ENCODE peak calls at places on chromosomes 16 and 17, in seven cellular contexts. C is GM06990, W is breast epithelium, P is mammary epithelial cell, A is cardiac muscle cell, Y is IMR-90, U is neural crest cell. J is an unnamed sample.
A peak's percentile ranks its signal among the peaks of the same experiment; 100 is the strongest.

GRCh38 chr17:10563991-10564660 is 14.7 kb upstream of the MYH2 start:
- DNase-seq in C (no peak), W (no peak), P (no peak), A (no peak), Y (no peak), U (no peak), J (no peak)

GRCh38 chr17:41494524-41494923 is 4.8 kb upstream of the KRT36 start:
- DNase-seq in C (no peak), W (no peak), P (peak; percentile 51), A (no peak), Y (peak; percentile 39), U (no peak), J (no peak)

GRCh38 chr17:15659663-15660062 is 24.4 kb downstream of the TRIM16 start:
- DNase-seq in C (no peak), W (peak; percentile 56), P (peak; percentile 87), A (peak; percentile 40), Y (no peak), U (no peak), J (no peak)

GRCh38 chr16:68287276-68288251 is 23.2 kb downstream of the SLC7A6OS start:
- DNase-seq in C (no peak), W (peak; percentile 40), P (peak; percentile 80), A (peak; percentile 89), Y (peak; percentile 86), U (no peak), J (no peak)

GRCh38 chr16:337437-337836 is 15.1 kb downstream of the AXIN1 start:
- DNase-seq in C (no peak), W (no peak), P (no peak), A (no peak), Y (no peak), U (no peak), J (no peak)

GRCh38 chr17:66960623-66961022 is 3.9 kb upstream of the CACNG4 start:
- DNase-seq in C (no peak), W (no peak), P (no peak), A (no peak), Y (no peak), U (no peak), J (no peak)

GRCh38 chr17:28953444-28954118 is 2.3 kb upstream of the PHF12 start:
- DNase-seq in C (peak; percentile 29), W (no peak), P (peak; percentile 19), A (peak; percentile 61), Y (peak; percentile 45), U (peak; percentile 74), J (no peak)

GRCh38 chr17:8832711-8833352 is 33.7 kb upstream of the MFSD6L start:
- DNase-seq in C (peak; percentile 37), W (no peak), P (no peak), A (no peak), Y (no peak), U (peak; percentile 52), J (peak; percentile 84)

GRCh38 chr16:31367875-31368274 is 12.9 kb downstream of the ITGAX start:
- DNase-seq in C (no peak), W (no peak), P (no peak), A (no peak), Y (no peak), U (no peak), J (no peak)

DNA sequence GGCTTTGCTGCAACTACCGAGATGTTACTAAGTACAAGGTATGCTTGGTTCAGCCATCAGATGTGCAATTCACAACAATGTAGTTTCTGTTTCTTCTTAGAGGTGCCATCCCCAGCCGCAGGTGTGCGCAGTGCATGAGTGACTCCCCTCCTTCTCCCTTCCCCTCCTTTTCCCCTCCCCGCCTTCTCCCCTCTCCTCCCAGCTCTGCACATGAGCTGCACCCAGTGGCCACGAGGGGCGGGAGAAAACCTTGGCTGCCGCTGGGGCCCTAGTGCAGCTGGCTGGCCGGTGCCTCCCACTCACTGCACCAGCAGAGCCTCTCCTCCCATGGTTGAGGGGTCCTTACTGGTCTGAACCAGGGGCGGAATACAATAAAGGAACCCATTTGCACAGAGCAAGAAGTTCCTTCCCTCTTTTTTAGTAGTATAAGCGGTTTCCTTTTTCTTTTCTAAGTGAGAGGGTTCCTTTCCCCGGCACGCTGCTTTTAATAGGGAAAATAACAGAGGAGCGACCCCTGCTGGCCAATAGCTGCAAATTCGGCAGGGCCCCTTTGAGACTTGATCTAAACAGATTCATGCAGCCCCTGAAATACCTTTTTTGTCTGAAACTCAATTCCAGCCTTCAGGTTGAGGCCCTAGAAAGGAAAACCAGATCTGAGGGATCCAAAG is 7.8 kb upstream of the CCL15 start:
- DNase-seq in C (peak; percentile 36), W (no peak), P (peak; percentile 7), A (peak; percentile 20), Y (peak; percentile 12), U (no peak), J (no peak)
- TF ChIP-seq CTCF in C (peak; percentile 48), W (no peak), P (peak; percentile 49), A (peak; percentile 47), Y (peak; percentile 59), U (peak; percentile 58), J (peak; percentile 42)

GRCh38 chr16:89170346-89171215 is 967 bp upstream of the CDH15 start:
- DNase-seq in C (peak; percentile 41), W (no peak), P (no peak), A (no peak), Y (no peak), U (no peak), J (no peak)
- TF ChIP-seq CTCF in C (no peak), W (no peak), P (peak; percentile 18), A (no peak), Y (no peak), U (no peak), J (no peak)

GRCh38 chr17:11701906-11702305 is 103.6 kb downstream of the DNAH9 start:
- DNase-seq in C (no peak), W (no peak), P (no peak), A (no peak), Y (no peak), U (no peak), J (no peak)

GRCh38 chr17:11705111-11705510 is 106.8 kb downstream of the DNAH9 start:
- DNase-seq in C (no peak), W (no peak), P (no peak), A (no peak), Y (no peak), U (no peak), J (no peak)

DNA sequence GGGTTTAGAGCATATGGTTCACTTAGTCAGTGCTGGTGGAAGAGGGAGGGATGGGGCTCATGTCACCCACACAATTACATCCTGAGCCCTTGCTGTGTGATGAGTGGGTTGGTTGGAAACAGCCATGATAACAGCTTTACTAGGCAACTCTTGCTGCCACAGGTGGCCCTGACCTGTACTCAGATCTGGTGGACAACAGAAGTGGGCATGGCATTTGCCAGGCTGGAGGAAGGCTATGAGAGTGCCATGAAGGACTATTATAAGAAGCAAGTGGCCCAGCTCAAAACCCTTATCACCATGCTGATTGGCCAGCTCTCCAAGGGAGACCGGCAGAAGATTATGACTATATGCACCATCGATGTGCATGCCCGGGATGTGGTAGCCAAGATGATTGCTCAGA is 105.8 kb downstream of the DNAH9 start:
- DNase-seq in C (no peak), W (no peak), P (no peak), A (no peak), Y (no peak), U (no peak), J (no peak)
- TF ChIP-seq CTCF in C (no peak), W (no peak), P (no peak), A (no peak), Y (no peak), U (no peak), J (no peak)

DNA sequence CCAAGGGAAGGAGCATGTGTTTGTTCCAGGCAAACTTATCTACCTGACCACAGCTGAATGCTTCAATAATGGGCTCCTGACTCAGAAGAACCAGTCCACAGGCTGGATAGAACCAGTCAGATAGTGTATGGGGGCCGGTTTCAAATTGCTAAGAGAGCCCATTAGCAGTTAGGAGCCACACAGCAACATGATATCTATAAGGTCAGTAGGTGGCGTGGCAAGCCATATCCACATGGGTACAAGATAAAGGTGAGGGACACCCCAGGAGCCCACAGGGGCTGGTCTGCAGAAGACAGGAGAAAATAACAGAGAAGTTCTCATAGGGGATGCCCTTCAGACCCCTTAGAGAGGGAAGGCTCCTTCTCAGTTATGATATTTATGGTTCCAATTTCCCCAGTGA is 31.6 kb upstream of the CDRT15 start:
- DNase-seq in C (no peak), W (no peak), P (no peak), A (no peak), Y (no peak), U (no peak), J (no peak)
- TF ChIP-seq CTCF in C (no peak), W (no peak), P (peak; percentile 22), A (no peak), Y (no peak), U (no peak), J (no peak)

GRCh38 chr17:51366866-51367265 is 106.5 kb downstream of the UTP18 start:
- DNase-seq in C (no peak), W (no peak), P (no peak), A (no peak), Y (no peak), U (no peak), J (no peak)

GRCh38 chr17:51374220-51374619 is 113.9 kb downstream of the UTP18 start:
- DNase-seq in C (no peak), W (no peak), P (no peak), A (no peak), Y (no peak), U (no peak), J (no peak)

GRCh38 chr17:51372345-51373004 is 112.1 kb downstream of the UTP18 start:
- DNase-seq in C (peak; percentile 77), W (no peak), P (peak; percentile 41), A (peak; percentile 79), Y (peak; percentile 73), U (peak; percentile 16), J (no peak)

GRCh38 chr17:51373489-51374194 is 113.3 kb downstream of the UTP18 start:
- DNase-seq in C (no peak), W (no peak), P (no peak), A (no peak), Y (no peak), U (no peak), J (no peak)

GRCh38 chr17:51371732-51372151 is 111.4 kb downstream of the UTP18 start:
- DNase-seq in C (peak; percentile 32), W (no peak), P (peak; percentile 47), A (peak; percentile 70), Y (peak; percentile 50), U (peak; percentile 51), J (no peak)
- TF ChIP-seq CTCF in C (peak; percentile 64), W (peak; percentile 41), P (peak; percentile 87), A (peak; percentile 66), Y (peak; percentile 52), U (peak; percentile 82), J (peak; percentile 64)

DNA sequence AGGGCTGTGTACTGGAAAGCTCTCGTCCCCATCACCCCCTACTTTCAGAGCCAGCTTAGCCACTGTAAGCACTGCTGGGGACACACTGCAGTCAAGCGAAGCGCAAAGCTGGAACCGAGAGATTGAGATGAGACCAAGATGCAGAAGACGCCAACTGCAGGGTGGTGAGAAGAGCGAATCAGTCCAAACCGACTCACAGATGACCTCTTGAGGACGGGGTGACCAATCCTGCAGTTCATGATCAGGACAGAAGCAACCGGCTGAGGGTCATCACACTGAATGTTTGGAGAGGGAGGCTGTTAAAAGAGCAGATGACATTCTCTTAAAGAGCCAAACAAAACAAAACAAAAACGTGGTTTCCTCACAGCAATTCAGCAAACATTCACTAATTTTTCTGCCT is 8.5 kb downstream of the HASPIN start:
- DNase-seq in C (peak; percentile 61), W (no peak), P (no peak), A (peak; percentile 38), Y (peak; percentile 20), U (no peak), J (no peak)
- TF ChIP-seq CTCF in C (peak; percentile 60), W (no peak), P (no peak), A (no peak), Y (no peak), U (no peak), J (no peak)